ENCODE peak calls at places on chromosomes 13 and 19, in four cellular contexts. R is putamen; D is stimulated activated CD4-positive, alpha-beta T cell treated with anti-CD3 and anti-CD28 coated beads, Interleukin-4, amount 100 ng/mL, for 4 hours; X is RPMI7951. Y is an unnamed sample.

GRCh38 chr19:5292453-5292842 is 48.2 kb downstream of the PTPRS start:
- DNase-seq in R (no peak), D (peak), X (no peak), Y (no peak)

GRCh38 chr19:44303976-44304568 is 753 bp downstream of the ZNF235 start:
- DNase-seq in R (no peak), D (no peak), X (peak), Y (peak)

GRCh38 chr13:43881580-43881979 is 1.9 kb downstream of the LACC1 start:
- DNase-seq in R (no peak), D (no peak), X (no peak), Y (no peak)

GRCh38 chr13:51815848-51816247 is 11.9 kb upstream of the DHRS12 start:
- DNase-seq in R (no peak), D (no peak), X (no peak), Y (no peak)

GRCh38 chr13:32370805-32371204 is 55.5 kb downstream of the BRCA2 start:
- DNase-seq in R (no peak), D (no peak), X (no peak), Y (no peak)

GRCh38 chr19:49331616-49332055 is 3.6 kb upstream of the CD37 start:
- DNase-seq in R (peak), D (peak), X (peak), Y (peak)

GRCh38 chr19:3080281-3080680 is 13.9 kb upstream of the GNA11 start:
- DNase-seq in R (no peak), D (no peak), X (peak), Y (no peak)

GRCh38 chr13:53368948-53369347 is 340.3 kb downstream of the OLFM4 start:
- DNase-seq in R (no peak), D (no peak), X (no peak), Y (no peak)

GRCh38 chr13:54091884-54092283 is 1063.3 kb downstream of the OLFM4 start:
- DNase-seq in R (no peak), D (no peak), X (no peak), Y (no peak)

GRCh38 chr19:40005670-40006272 is 8.9 kb downstream of the ZNF546 start:
- DNase-seq in R (no peak), D (no peak), X (peak), Y (no peak)

GRCh38 chr13:40799508-40799907 is 10.1 kb downstream of the SLC25A15 start:
- DNase-seq in R (no peak), D (no peak), X (no peak), Y (no peak)

GRCh38 chr13:44759723-44760360 is 183.7 kb upstream of the TSC22D1 start:
- DNase-seq in R (no peak), D (no peak), X (no peak), Y (no peak)

GRCh38 chr13:76764429-76764828 is 121.8 kb downstream of the KCTD12 start:
- DNase-seq in R (peak), D (no peak), X (peak), Y (no peak)

GRCh38 chr19:40780582-40780981 is 2.5 kb downstream of the RAB4B start:
- DNase-seq in R (no peak), D (no peak), X (no peak), Y (no peak)

Y was measured in midbrain.